ENCODE peak calls at places on chromosomes 16 and 17, in four cellular contexts. L is stimulated activated CD8-positive, alpha-beta memory T cell treated with anti-CD3 and anti-CD28 coated beads, Interleukin-2, amount 100 ng/mL, for 48 hours; C is caudate nucleus; V is nephron progenitor cell. R is an unnamed sample.

GRCh38 chr16:10824111-10824893 is 5.7 kb upstream of the TVP23A start:
- DNase-seq in L (no peak), C (no peak), V (no peak), R (no peak)

GRCh38 chr17:7234100-7235012 is at the start of gene DVL2:
- DNase-seq in L (peak; percentile 90), C (peak; percentile 96), V (peak; percentile 94), R (peak; percentile 93)

GRCh38 chr17:50044483-50044882 is 11.4 kb upstream of the ITGA3 start:
- DNase-seq in L (no peak), C (no peak), V (no peak), R (no peak)

GRCh38 chr17:59161477-59161876 is 5.9 kb downstream of the PRR11 start:
- DNase-seq in L (no peak), C (no peak), V (no peak), R (no peak)

GRCh38 chr17:80474933-80475915 is 1.2 kb downstream of the NPTX1 start:
- DNase-seq in L (no peak), C (no peak), V (peak; percentile 30), R (no peak)

GRCh38 chr16:53821487-53821886 is 117.5 kb downstream of the FTO start:
- DNase-seq in L (no peak), C (no peak), V (no peak), R (no peak)

GRCh38 chr17:27038676-27039075 is 255.2 kb upstream of the WSB1 start:
- DNase-seq in L (no peak), C (no peak), V (no peak), R (no peak)

GRCh38 chr16:23969468-23970297 is 133.9 kb downstream of the PRKCB start:
- DNase-seq in L (no peak), C (peak; percentile 24), V (no peak), R (no peak)

GRCh38 chr17:65547253-65547670 is 14.2 kb downstream of the AXIN2 start:
- DNase-seq in L (no peak), C (no peak), V (no peak), R (no peak)

GRCh38 chr17:74833501-74834361 is 26.0 kb downstream of the GRIN2C start:
- DNase-seq in L (no peak), C (no peak), V (peak; percentile 76), R (peak; percentile 54)

GRCh38 chr16:50372611-50373344 is 4.0 kb upstream of the BRD7 start:
- DNase-seq in L (no peak), C (no peak), V (no peak), R (no peak)

GRCh38 chr17:77914440-77915254 is 43.9 kb upstream of the TNRC6C start:
- DNase-seq in L (no peak), C (no peak), V (no peak), R (no peak)

GRCh38 chr16:56048425-56049100 is 142.7 kb upstream of the GNAO1 start:
- DNase-seq in L (no peak), C (no peak), V (no peak), R (no peak)

GRCh38 chr16:83802135-83802534 is 5.6 kb upstream of the HSBP1 start:
- DNase-seq in L (no peak), C (no peak), V (no peak), R (no peak)

GRCh38 chr16:57367111-57367752 is 5.1 kb upstream of the CX3CL1 start:
- DNase-seq in L (no peak), C (no peak), V (no peak), R (no peak)

GRCh38 chr16:1571012-1571671 is 37.7 kb downstream of the TMEM204 start:
- DNase-seq in L (no peak), C (no peak), V (no peak), R (no peak)

GRCh38 chr17:8048736-8049135 is 9.9 kb downstream of the ALOX15B start:
- DNase-seq in L (no peak), C (no peak), V (no peak), R (no peak)

GRCh38 chr17:13477180-13477611 is 124.5 kb downstream of the HS3ST3A1 start:
- DNase-seq in L (no peak), C (no peak), V (no peak), R (no peak)

GRCh38 chr16:85428168-85428898 is 184.8 kb upstream of the GSE1 start:
- DNase-seq in L (peak; percentile 36), C (no peak), V (peak; percentile 47), R (no peak)

GRCh38 chr17:77698903-77699615 is 259.4 kb upstream of the TNRC6C start:
- DNase-seq in L (no peak), C (no peak), V (no peak), R (no peak)

GRCh38 chr17:6996256-6997111 is 635 bp downstream of the ALOX12 start:
- DNase-seq in L (no peak), C (no peak), V (no peak), R (no peak)

R was measured in C1 segment of cervical spinal cord.